ENCODE peak calls at places on chromosome 21, in five cellular contexts. F, L, Z, M and Q are unnamed samples.
A peak's percentile ranks its signal among the peaks of the same experiment; 100 is the strongest.

GRCh38 chr21:26148071-26148470 is 22.5 kb downstream of the APP start:
- DNase-seq in F (peak; percentile 57), L (no peak), Z (no peak), M (no peak), Q (no peak)

GRCh38 chr21:37060296-37060695 is 12.6 kb downstream of the PIGP start:
- DNase-seq in F (peak; percentile 97), L (no peak), Z (no peak), M (no peak), Q (no peak)

GRCh38 chr21:26637346-26637745 is 64.3 kb upstream of the CYYR1 start:
- DNase-seq in F (no peak), L (no peak), Z (no peak), M (no peak), Q (no peak)

GRCh38 chr21:37538971-37539590 is 172.5 kb downstream of the DYRK1A start:
- DNase-seq in F (no peak), L (no peak), Z (no peak), M (no peak), Q (no peak)

GRCh38 chr21:28729887-28730286 is 262.8 kb downstream of the LTN1 start:
- DNase-seq in F (no peak), L (no peak), Z (no peak), M (no peak), Q (no peak)

GRCh38 chr21:15080504-15080903 is 15.7 kb upstream of the NRIP1 start:
- DNase-seq in F (no peak), L (no peak), Z (no peak), M (no peak), Q (no peak)

GRCh38 chr21:36613064-36613463 is 85.9 kb upstream of the SIM2 start:
- DNase-seq in F (no peak), L (no peak), Z (no peak), M (no peak), Q (no peak)

GRCh38 chr21:14064296-14064645 is 146.5 kb downstream of the LIPI start:
- DNase-seq in F (no peak), L (no peak), Z (no peak), M (peak; percentile 7), Q (no peak)

GRCh38 chr21:28252923-28253322 is 739.8 kb downstream of the LTN1 start:
- DNase-seq in F (peak; percentile 25), L (no peak), Z (no peak), M (no peak), Q (no peak)

GRCh38 chr21:24112020-24112419 is 1495.3 kb downstream of the MRPL39 start:
- DNase-seq in F (peak; percentile 39), L (no peak), Z (no peak), M (no peak), Q (no peak)

GRCh38 chr21:45923146-45923545 is 58.4 kb upstream of the COL6A1 start:
- DNase-seq in F (peak; percentile 83), L (no peak), Z (peak; percentile 80), M (no peak), Q (no peak)

GRCh38 chr21:25983745-25984144 is 186.8 kb downstream of the APP start:
- DNase-seq in F (peak; percentile 33), L (no peak), Z (no peak), M (no peak), Q (no peak)

GRCh38 chr21:37268186-37268503 is 1.0 kb upstream of the VPS26C start:
- DNase-seq in F (no peak), L (no peak), Z (no peak), M (no peak), Q (no peak)

GRCh38 chr21:36783612-36784383 is 84.9 kb downstream of the SIM2 start:
- DNase-seq in F (peak; percentile 70), L (no peak), Z (no peak), M (no peak), Q (no peak)

GRCh38 chr21:28704746-28705145 is 287.9 kb downstream of the LTN1 start:
- DNase-seq in F (no peak), L (no peak), Z (no peak), M (no peak), Q (no peak)

GRCh38 chr21:37176716-37177115 is 90.4 kb downstream of the VPS26C start:
- DNase-seq in F (no peak), L (no peak), Z (no peak), M (no peak), Q (no peak)

GRCh38 chr21:20311388-20311787 is 686.8 kb upstream of the NCAM2 start:
- DNase-seq in F (no peak), L (no peak), Z (no peak), M (no peak), Q (no peak)

GRCh38 chr21:45931397-45931969 is 50.1 kb upstream of the COL6A1 start:
- DNase-seq in F (no peak), L (no peak), Z (no peak), M (no peak), Q (no peak)

GRCh38 chr21:35275776-35276175 is 226.7 kb upstream of the RUNX1 start:
- DNase-seq in F (no peak), L (no peak), Z (no peak), M (no peak), Q (no peak)

GRCh38 chr21:43634618-43635017 is 24.7 kb downstream of the HSF2BP start:
- DNase-seq in F (peak; percentile 60), L (no peak), Z (no peak), M (no peak), Q (no peak)

GRCh38 chr21:35658242-35658641 is 402.1 kb downstream of the SETD4 start:
- DNase-seq in F (peak; percentile 77), L (peak; percentile 11), Z (no peak), M (no peak), Q (peak; percentile 24)

GRCh38 chr21:34669149-34669879 is 520 bp downstream of the CLIC6 start:
- DNase-seq in F (no peak), L (no peak), Z (peak; percentile 27), M (peak; percentile 81), Q (peak; percentile 81)

GRCh38 chr21:28521932-28522826 is 470.5 kb downstream of the LTN1 start:
- DNase-seq in F (peak; percentile 86), L (no peak), Z (peak; percentile 22), M (no peak), Q (no peak)

GRCh38 chr21:15967661-15968060 is 237.9 kb downstream of the USP25 start:
- DNase-seq in F (peak; percentile 55), L (no peak), Z (no peak), M (no peak), Q (no peak)

GRCh38 chr21:18265955-18266354 is 21.3 kb downstream of the CHODL start:
- DNase-seq in F (no peak), L (no peak), Z (no peak), M (no peak), Q (no peak)

GRCh38 chr21:38699048-38699447 is 106.7 kb upstream of the ETS2 start:
- DNase-seq in F (no peak), L (no peak), Z (peak; percentile 43), M (no peak), Q (no peak)

GRCh38 chr21:29697555-29698193 is 242.1 kb downstream of the GRIK1 start:
- DNase-seq in F (peak; percentile 64), L (peak; percentile 23), Z (no peak), M (peak; percentile 24), Q (peak; percentile 49)

GRCh38 chr21:27734146-27734545 is 767.3 kb upstream of the ADAMTS5 start:
- DNase-seq in F (peak; percentile 85), L (no peak), Z (no peak), M (no peak), Q (no peak)

GRCh38 chr21:38264581-38264980 is 7.8 kb downstream of the KCNJ15 start:
- DNase-seq in F (no peak), L (no peak), Z (no peak), M (no peak), Q (no peak)

GRCh38 chr21:21283810-21284209 is 285.6 kb downstream of the NCAM2 start:
- DNase-seq in F (no peak), L (no peak), Z (no peak), M (no peak), Q (no peak)

GRCh38 chr21:38491536-38491935 is 6.7 kb downstream of the ERG start:
- DNase-seq in F (no peak), L (no peak), Z (no peak), M (no peak), Q (no peak)

GRCh38 chr21:28885853-28886177 is 106.9 kb downstream of the LTN1 start:
- DNase-seq in F (no peak), L (no peak), Z (no peak), M (no peak), Q (no peak)

GRCh38 chr21:28444131-28444530 is 548.5 kb downstream of the LTN1 start:
- DNase-seq in F (peak; percentile 69), L (no peak), Z (no peak), M (no peak), Q (no peak)

GRCh38 chr21:39712976-39713375 is 32.0 kb upstream of the IGSF5 start:
- DNase-seq in F (no peak), L (no peak), Z (no peak), M (no peak), Q (no peak)
- TF ChIP-seq CTCF in F (no peak), L (no peak), Z (no peak), M (no peak), Q (no peak)

GRCh38 chr21:33080376-33080775 is 10.4 kb downstream of the OLIG1 start:
- DNase-seq in F (no peak), L (no peak), Z (no peak), M (no peak), Q (no peak)

GRCh38 chr21:33076600-33077329 is 6.8 kb downstream of the OLIG1 start:
- DNase-seq in F (no peak), L (no peak), Z (no peak), M (no peak), Q (no peak)

GRCh38 chr21:33075596-33076195 is 5.8 kb downstream of the OLIG1 start:
- DNase-seq in F (no peak), L (no peak), Z (no peak), M (no peak), Q (no peak)

GRCh38 chr21:33080776-33081175 is 10.8 kb downstream of the OLIG1 start:
- DNase-seq in F (no peak), L (no peak), Z (no peak), M (no peak), Q (no peak)

DNA sequence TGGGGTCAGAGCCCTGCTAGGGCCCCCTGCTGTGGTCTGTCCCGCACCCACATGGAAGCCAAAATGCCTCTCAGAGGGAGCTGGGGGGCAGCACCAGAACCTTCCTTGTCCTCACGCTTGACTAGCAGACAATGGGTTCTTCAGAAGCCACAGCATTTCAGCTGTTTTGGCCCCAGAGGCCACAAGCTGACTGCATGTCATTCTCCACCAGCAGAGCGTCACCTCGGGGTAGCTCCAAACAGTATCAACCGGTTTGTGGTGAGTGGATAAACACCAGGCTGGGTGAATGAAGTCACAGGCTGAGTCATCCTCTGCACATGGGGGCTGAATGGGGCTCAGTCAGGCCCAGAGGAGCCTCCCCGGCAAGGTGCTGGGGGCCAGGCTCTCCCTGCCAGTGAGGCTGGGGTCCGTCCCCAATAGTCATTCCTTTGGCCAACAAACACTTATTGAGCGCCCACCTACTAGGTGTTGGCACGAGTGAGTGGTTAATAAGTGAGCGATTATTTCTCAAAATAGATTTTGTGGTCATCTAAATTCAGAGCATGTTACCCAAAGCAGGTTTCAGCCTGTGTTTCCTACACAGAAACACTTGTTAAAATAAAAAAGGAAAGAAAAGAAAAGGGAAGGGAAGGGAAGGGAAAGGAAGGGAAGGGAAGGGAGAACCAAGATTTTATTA is 9.1 kb downstream of the OLIG1 start:
- DNase-seq in F (peak; percentile 53), L (peak; percentile 87), Z (no peak), M (peak; percentile 88), Q (peak; percentile 87)
- TF ChIP-seq CTCF in F (no peak), L (no peak), Z (no peak), M (no peak), Q (no peak)

GRCh38 chr21:42113926-42114409 is 42.9 kb downstream of the UMODL1 start:
- DNase-seq in F (peak; percentile 33), L (peak; percentile 59), Z (no peak), M (no peak), Q (no peak)
- TF ChIP-seq CTCF in F (peak; percentile 32), L (peak; percentile 17), Z (no peak), M (no peak), Q (no peak)

GRCh38 chr21:44755227-44755626 is 43.9 kb upstream of the TSPEAR start:
- DNase-seq in F (peak; percentile 76), L (no peak), Z (no peak), M (no peak), Q (no peak)
- TF ChIP-seq CTCF in F (peak; percentile 32), L (no peak), Z (no peak), M (no peak), Q (no peak)